ENCODE peak calls at places on chromosomes 5 and 9, in six cellular contexts. One of them, this sample, is unnamed. For H3K36me3, the result is how much of the 10 kb centered on the place peaks cover.

GRCh38 chr5:38338455-38338854 is 80.1 kb downstream of the EGFLAM start:
- DNase-seq in transverse colon: no peak
- DNase-seq in Peyer's patch: no peak
- DNase-seq in suprapubic skin: no peak
- DNase-seq in thyroid gland: no peak
- DNase-seq in tibial nerve: no peak
- DNase-seq in this sample: no peak

GRCh38 chr5:62007457-62007856 is 298.5 kb upstream of the KIF2A start:
- DNase-seq in thyroid gland: no peak
- DNase-seq in transverse colon: no peak
- DNase-seq in tibial nerve: no peak
- DNase-seq in Peyer's patch: no peak
- DNase-seq in suprapubic skin: no peak
- DNase-seq in this sample: no peak

GRCh38 chr9:113309204-113309813 is 6.1 kb upstream of the RNF183 start:
- DNase-seq in tibial nerve: peak
- DNase-seq in transverse colon: peak
- DNase-seq in Peyer's patch: no peak
- DNase-seq in suprapubic skin: no peak
- DNase-seq in thyroid gland: peak
- DNase-seq in this sample: peak

GRCh38 chr9:37775216-37775919 is 9.5 kb downstream of the EXOSC3 start:
- DNase-seq in Peyer's patch: no peak
- DNase-seq in suprapubic skin: no peak
- DNase-seq in thyroid gland: no peak
- DNase-seq in transverse colon: no peak
- DNase-seq in tibial nerve: no peak
- DNase-seq in this sample: no peak

GRCh38 chr9:87889882-87890252 is 7.2 kb downstream of the SPATA31E1 start:
- DNase-seq in transverse colon: no peak
- DNase-seq in Peyer's patch: no peak
- DNase-seq in suprapubic skin: no peak
- DNase-seq in thyroid gland: no peak
- DNase-seq in tibial nerve: no peak
- DNase-seq in this sample: no peak

GRCh38 chr9:127921592-127922120 is 4.8 kb upstream of the ST6GALNAC4 start:
- DNase-seq in tibial nerve: peak
- DNase-seq in suprapubic skin: no peak
- DNase-seq in thyroid gland: peak
- DNase-seq in Peyer's patch: peak
- DNase-seq in transverse colon: peak
- DNase-seq in this sample: peak

GRCh38 chr9:3887121-3887797 is 361.5 kb upstream of the RFX3 start:
- DNase-seq in thyroid gland: no peak
- DNase-seq in tibial nerve: no peak
- DNase-seq in Peyer's patch: no peak
- DNase-seq in suprapubic skin: no peak
- DNase-seq in transverse colon: no peak
- DNase-seq in this sample: no peak

GRCh38 chr9:18791074-18791473 is 241.9 kb downstream of the SAXO1 start:
- DNase-seq in thyroid gland: peak
- DNase-seq in Peyer's patch: no peak
- DNase-seq in transverse colon: no peak
- DNase-seq in tibial nerve: no peak
- DNase-seq in suprapubic skin: no peak
- DNase-seq in this sample: no peak

GRCh38 chr5:89988998-89989690 is 420.4 kb downstream of the CETN3 start:
- DNase-seq in suprapubic skin: no peak
- DNase-seq in thyroid gland: no peak
- DNase-seq in tibial nerve: no peak
- DNase-seq in transverse colon: no peak
- DNase-seq in Peyer's patch: no peak
- DNase-seq in this sample: no peak

GRCh38 chr9:2013688-2014087 is 1.5 kb upstream of the SMARCA2 start:
- DNase-seq in Peyer's patch: no peak
- DNase-seq in transverse colon: no peak
- DNase-seq in tibial nerve: no peak
- DNase-seq in suprapubic skin: no peak
- DNase-seq in thyroid gland: no peak
- DNase-seq in this sample: no peak

GRCh38 chr5:178777557-178777956 is 47.1 kb upstream of the ZNF354A start:
- DNase-seq in tibial nerve: no peak
- DNase-seq in transverse colon: peak
- DNase-seq in suprapubic skin: no peak
- DNase-seq in Peyer's patch: no peak
- DNase-seq in thyroid gland: no peak
- DNase-seq in this sample: no peak

GRCh38 chr5:178194026-178194425 is 6.9 kb upstream of the GMCL2 start:
- DNase-seq in transverse colon: no peak
- DNase-seq in suprapubic skin: peak
- DNase-seq in tibial nerve: no peak
- DNase-seq in thyroid gland: no peak
- DNase-seq in Peyer's patch: no peak
- DNase-seq in this sample: no peak

GRCh38 chr5:150511641-150512367 is 3.9 kb downstream of the NDST1 start:
- DNase-seq in thyroid gland: no peak
- DNase-seq in Peyer's patch: peak
- DNase-seq in suprapubic skin: peak
- DNase-seq in tibial nerve: no peak
- DNase-seq in transverse colon: peak
- DNase-seq in this sample: peak

GRCh38 chr9:133137451-133138231 is 16.6 kb upstream of the RALGDS start:
- DNase-seq in Peyer's patch: peak
- DNase-seq in thyroid gland: peak
- DNase-seq in tibial nerve: no peak
- DNase-seq in transverse colon: no peak
- DNase-seq in suprapubic skin: peak
- DNase-seq in this sample: peak

GRCh38 chr9:69131682-69132081 is 42.4 kb upstream of the TJP2 start:
- DNase-seq in Peyer's patch: peak
- DNase-seq in suprapubic skin: no peak
- DNase-seq in tibial nerve: peak
- DNase-seq in transverse colon: no peak
- DNase-seq in thyroid gland: no peak
- DNase-seq in this sample: no peak

GRCh38 chr5:67543704-67544103 is 347.1 kb upstream of the CD180 start:
- DNase-seq in tibial nerve: peak
- DNase-seq in suprapubic skin: no peak
- DNase-seq in transverse colon: no peak
- DNase-seq in thyroid gland: no peak
- DNase-seq in Peyer's patch: no peak
- DNase-seq in this sample: no peak

GRCh38 chr5:135400866-135401265 is 1.8 kb upstream of the MACROH2A1 start:
- DNase-seq in suprapubic skin: no peak
- DNase-seq in tibial nerve: no peak
- DNase-seq in transverse colon: no peak
- DNase-seq in thyroid gland: no peak
- DNase-seq in Peyer's patch: no peak
- DNase-seq in this sample: no peak

GRCh38 chr9:108709126-108709525 is 146.7 kb downstream of the ACTL7B start:
- DNase-seq in transverse colon: no peak
- DNase-seq in Peyer's patch: no peak
- DNase-seq in thyroid gland: no peak
- DNase-seq in tibial nerve: no peak
- DNase-seq in suprapubic skin: no peak
- DNase-seq in this sample: no peak

DNA sequence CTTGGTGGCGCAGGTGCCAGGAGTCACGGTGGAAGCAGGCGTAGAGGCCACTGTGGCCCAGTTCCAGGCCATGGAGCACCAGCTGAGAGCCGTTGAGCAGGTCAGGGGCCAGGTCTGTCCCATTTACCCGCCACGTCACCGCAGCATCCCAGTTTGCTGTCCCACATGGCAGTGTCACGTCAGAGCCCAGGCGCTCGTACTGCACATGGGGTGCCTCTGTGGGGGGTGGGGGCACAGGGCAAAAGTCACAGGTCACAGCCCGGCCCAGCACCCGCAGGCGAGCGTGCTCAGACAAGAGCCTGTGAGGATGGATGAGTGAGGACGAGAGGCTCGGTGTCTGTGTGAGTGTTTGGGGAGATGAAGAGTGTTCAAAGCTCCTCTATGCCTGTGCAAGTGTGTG is 24.9 kb downstream of the CNTFR start:
- DNase-seq in transverse colon: no peak
- DNase-seq in Peyer's patch: no peak
- DNase-seq in tibial nerve: no peak
- DNase-seq in thyroid gland: no peak
- DNase-seq in suprapubic skin: no peak
- DNase-seq in this sample: no peak
- H3K36me3 ChIP-seq in transverse colon: under half
- H3K36me3 ChIP-seq in Peyer's patch: under half
- H3K36me3 ChIP-seq in tibial nerve: under half
- H3K36me3 ChIP-seq in thyroid gland: under half
- H3K36me3 ChIP-seq in suprapubic skin: under half
- H3K36me3 ChIP-seq in this sample: under half

GRCh38 chr9:129597355-129598088 is 23.4 kb downstream of the C9orf50 start:
- DNase-seq in tibial nerve: no peak
- DNase-seq in thyroid gland: peak
- DNase-seq in Peyer's patch: peak
- DNase-seq in suprapubic skin: no peak
- DNase-seq in transverse colon: peak
- DNase-seq in this sample: peak
- H3K27ac ChIP-seq in tibial nerve: peak
- H3K27ac ChIP-seq in thyroid gland: peak
- H3K27ac ChIP-seq in Peyer's patch: peak
- H3K27ac ChIP-seq in suprapubic skin: peak
- H3K27ac ChIP-seq in transverse colon: peak
- H3K27ac ChIP-seq in this sample: peak

GRCh38 chr9:129697111-129697955 is 31.9 kb downstream of the PRRX2 start:
- DNase-seq in Peyer's patch: no peak
- DNase-seq in suprapubic skin: peak
- DNase-seq in transverse colon: peak
- DNase-seq in thyroid gland: peak
- DNase-seq in tibial nerve: peak
- DNase-seq in this sample: no peak
- TF ChIP-seq POLR2A in Peyer's patch: no peak
- TF ChIP-seq POLR2A in suprapubic skin: no peak
- TF ChIP-seq POLR2A in transverse colon: no peak
- TF ChIP-seq POLR2A in thyroid gland: no peak
- TF ChIP-seq POLR2A in tibial nerve: no peak
- TF ChIP-seq POLR2A in this sample: no peak

GRCh38 chr9:123371805-123372590 is 16.0 kb downstream of the CRB2 start:
- DNase-seq in Peyer's patch: no peak
- DNase-seq in transverse colon: no peak
- DNase-seq in suprapubic skin: no peak
- DNase-seq in tibial nerve: no peak
- DNase-seq in thyroid gland: no peak
- DNase-seq in this sample: no peak

GRCh38 chr9:123372766-123373446 is 16.9 kb downstream of the CRB2 start:
- DNase-seq in suprapubic skin: no peak
- DNase-seq in tibial nerve: no peak
- DNase-seq in thyroid gland: no peak
- DNase-seq in transverse colon: no peak
- DNase-seq in Peyer's patch: no peak
- DNase-seq in this sample: no peak

GRCh38 chr9:123373447-123373923 is 17.5 kb downstream of the CRB2 start:
- DNase-seq in Peyer's patch: no peak
- DNase-seq in transverse colon: no peak
- DNase-seq in thyroid gland: no peak
- DNase-seq in tibial nerve: no peak
- DNase-seq in suprapubic skin: no peak
- DNase-seq in this sample: no peak

GRCh38 chr9:123375725-123376132 is 19.7 kb downstream of the CRB2 start:
- DNase-seq in Peyer's patch: peak
- DNase-seq in suprapubic skin: no peak
- DNase-seq in transverse colon: peak
- DNase-seq in thyroid gland: no peak
- DNase-seq in tibial nerve: no peak
- DNase-seq in this sample: no peak

DNA sequence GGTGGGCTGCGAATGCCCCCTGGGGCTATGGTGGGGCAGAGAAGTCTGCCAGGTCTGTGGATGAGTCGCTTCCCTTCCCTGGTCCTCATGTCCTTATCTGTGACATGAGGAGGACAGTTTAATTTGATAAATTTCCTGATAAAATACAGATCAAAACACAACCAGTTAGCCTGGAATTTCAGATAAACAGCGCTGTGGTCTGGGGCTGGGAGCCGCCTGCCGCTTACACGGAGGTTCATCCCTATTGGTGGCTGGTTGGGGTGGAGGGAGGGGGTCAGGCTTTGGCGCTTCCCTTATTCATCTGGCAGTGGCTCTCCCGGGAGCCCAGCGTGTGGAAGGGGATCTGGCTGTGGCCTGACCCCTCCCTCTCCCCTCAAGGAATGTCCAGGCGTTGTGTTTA is 17.9 kb downstream of the CRB2 start:
- DNase-seq in transverse colon: no peak
- DNase-seq in tibial nerve: no peak
- DNase-seq in thyroid gland: no peak
- DNase-seq in suprapubic skin: no peak
- DNase-seq in Peyer's patch: no peak
- DNase-seq in this sample: no peak
- H3K36me3 ChIP-seq in transverse colon: under half
- H3K36me3 ChIP-seq in tibial nerve: under half
- H3K36me3 ChIP-seq in thyroid gland: under half
- H3K36me3 ChIP-seq in suprapubic skin: under half
- H3K36me3 ChIP-seq in Peyer's patch: under half
- H3K36me3 ChIP-seq in this sample: under half

DNA sequence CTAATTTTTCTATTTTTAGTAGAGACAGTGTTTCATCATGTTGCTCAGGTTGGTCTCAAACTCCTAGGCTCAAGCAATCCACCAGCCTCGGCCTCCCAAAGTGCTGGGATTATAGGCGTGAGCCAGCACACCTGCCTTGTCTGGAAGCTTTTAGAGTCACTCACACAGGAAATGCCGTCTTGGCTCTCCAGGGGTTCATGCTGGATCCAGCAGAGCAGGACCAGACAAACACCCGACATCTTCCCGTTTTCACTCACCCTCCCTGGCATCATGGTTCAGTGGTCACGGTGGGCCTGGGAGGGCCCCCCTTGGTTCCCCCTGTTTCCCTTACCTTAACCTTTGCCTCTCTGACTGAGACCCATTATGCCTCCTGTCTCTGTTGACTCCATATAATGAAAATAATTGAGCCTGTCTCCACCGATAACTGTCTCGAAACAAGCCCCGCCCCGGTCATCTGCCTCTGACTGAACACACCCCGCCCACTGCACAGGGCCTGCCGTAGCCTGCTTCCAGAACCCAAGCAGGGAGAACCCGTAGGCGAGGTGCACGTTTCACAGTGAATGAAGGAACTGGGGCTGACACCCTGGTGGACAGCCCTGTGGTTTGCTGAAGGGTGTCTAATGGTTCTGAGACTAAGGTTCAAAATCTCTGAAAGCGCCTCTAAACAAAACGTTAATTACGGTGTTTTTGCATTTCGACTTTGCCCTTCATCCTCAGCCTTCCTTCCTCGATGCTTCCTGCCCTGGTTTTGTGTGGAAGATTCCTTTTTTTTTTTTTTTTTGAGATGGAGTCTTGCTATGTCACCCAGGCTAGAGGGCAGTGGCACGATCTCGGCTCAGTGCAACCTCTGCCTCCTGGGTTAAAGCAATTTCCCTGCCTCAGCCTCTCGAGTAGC is 39.7 kb upstream of the SPRY4 start:
- DNase-seq in transverse colon: peak
- DNase-seq in suprapubic skin: peak
- DNase-seq in tibial nerve: peak
- DNase-seq in Peyer's patch: peak
- DNase-seq in thyroid gland: peak
- DNase-seq in this sample: no peak
- H3K27ac ChIP-seq in transverse colon: peak
- H3K27ac ChIP-seq in suprapubic skin: no peak
- H3K27ac ChIP-seq in tibial nerve: peak
- H3K27ac ChIP-seq in Peyer's patch: peak
- H3K27ac ChIP-seq in thyroid gland: peak
- H3K27ac ChIP-seq in this sample: peak

This sample was measured in stomach.